ENCODE peak calls at places on chromosomes 12 and 14, in ten cellular contexts. F, I, E, S, J, Y, A, K, V and U are unnamed samples.

GRCh38 chr12:26034371-26035142 is 76.1 kb downstream of the RASSF8 start:
- DNase-seq in K (no peak), E (no peak), F (no peak), S (no peak), J (no peak), V (no peak), A (no peak), I (no peak), Y (peak; percentile 47), U (no peak)

GRCh38 chr14:79809849-79810612 is 401.3 kb downstream of the DIO2 start:
- DNase-seq in J (no peak), E (no peak), F (no peak), V (no peak), I (no peak), K (no peak), A (peak; percentile 55), Y (peak; percentile 41), S (no peak), U (no peak)

GRCh38 chr14:61145903-61146411 is 135.2 kb downstream of the TMEM30B start:
- DNase-seq in F (no peak), V (no peak), K (no peak), J (no peak), Y (peak; percentile 82), S (no peak), E (no peak), I (no peak), A (no peak), U (no peak)

GRCh38 chr14:100532916-100533630 is 54.1 kb downstream of the BEGAIN start:
- DNase-seq in K (peak; percentile 91), J (no peak), A (no peak), I (peak; percentile 57), F (peak; percentile 83), E (peak; percentile 74), S (peak; percentile 33), Y (peak; percentile 30), V (peak; percentile 73), U (peak; percentile 34)

GRCh38 chr14:36671149-36671548 is 9.5 kb downstream of the PAX9 start:
- DNase-seq in J (no peak), E (no peak), I (no peak), S (no peak), V (no peak), F (no peak), A (no peak), K (no peak), Y (no peak), U (no peak)

GRCh38 chr12:53051881-53052412 is 2.1 kb downstream of the TNS2 start:
- DNase-seq in V (no peak), E (peak; percentile 72), A (no peak), F (peak; percentile 42), Y (no peak), S (no peak), J (no peak), K (no peak), I (no peak), U (no peak)

GRCh38 chr14:94177806-94178205 is 3.7 kb downstream of the PPP4R4 start:
- DNase-seq in V (no peak), Y (no peak), A (no peak), K (no peak), I (no peak), S (no peak), F (no peak), E (no peak), J (no peak), U (no peak)

GRCh38 chr14:72643317-72643801 is 250.5 kb downstream of the DPF3 start:
- DNase-seq in K (no peak), I (no peak), V (no peak), E (no peak), F (no peak), A (peak; percentile 69), J (peak; percentile 96), S (no peak), Y (peak; percentile 99), U (no peak)

GRCh38 chr12:124622326-124622725 is 54.9 kb upstream of the NCOR2 start:
- DNase-seq in V (no peak), K (no peak), A (no peak), I (no peak), E (no peak), Y (no peak), F (peak; percentile 55), S (no peak), J (no peak), U (peak; percentile 21)

GRCh38 chr12:124624823-124625222 is 57.4 kb upstream of the NCOR2 start:
- DNase-seq in Y (no peak), V (no peak), K (no peak), I (no peak), F (no peak), J (no peak), E (no peak), S (no peak), A (no peak), U (no peak)

GRCh38 chr12:124622764-124623163 is 55.4 kb upstream of the NCOR2 start:
- DNase-seq in K (no peak), I (no peak), S (no peak), J (no peak), F (peak; percentile 73), V (no peak), Y (no peak), A (no peak), E (no peak), U (no peak)

GRCh38 chr12:124621296-124621660 is 53.9 kb upstream of the NCOR2 start:
- DNase-seq in K (peak; percentile 73), S (no peak), F (peak; percentile 88), J (no peak), V (peak; percentile 82), I (peak; percentile 73), E (peak; percentile 94), A (no peak), Y (peak; percentile 44), U (peak; percentile 92)

DNA sequence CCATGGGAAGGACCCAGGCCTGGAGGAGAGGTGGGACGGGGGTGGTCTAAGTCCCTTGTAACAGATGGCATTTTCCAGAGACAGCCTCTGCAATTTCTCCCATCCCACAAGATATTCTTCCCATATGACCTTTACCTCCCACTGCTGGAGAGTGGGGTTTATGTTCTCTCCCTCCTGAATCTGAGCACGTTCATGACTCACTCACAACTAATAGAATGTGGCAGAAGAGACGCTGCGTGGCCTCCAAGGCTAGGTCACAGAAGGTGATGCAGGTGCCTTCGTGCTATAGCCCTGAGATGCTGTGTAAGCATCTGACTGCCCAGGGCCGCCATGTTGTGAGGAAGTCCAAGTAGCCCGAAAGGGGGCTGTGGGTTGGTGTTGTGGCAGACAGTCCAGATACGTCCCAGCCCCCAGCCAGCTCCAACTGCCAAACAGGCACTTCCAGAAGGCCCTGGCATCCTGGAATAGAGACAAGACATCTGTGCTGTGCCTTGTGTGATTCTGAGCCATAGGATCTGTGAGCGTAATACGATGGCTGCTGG is 56.0 kb upstream of the NCOR2 start:
- DNase-seq in I (no peak), A (no peak), F (no peak), J (no peak), V (no peak), Y (no peak), E (no peak), S (no peak), K (no peak), U (no peak)
- TF ChIP-seq POLR2A in I (no peak), A (no peak), F (no peak), J (no peak), V (no peak), Y (no peak), E (no peak), S (no peak), K (no peak), U (no peak)

GRCh38 chr12:57744194-57744776 is 554 bp upstream of the TSPAN31 start:
- DNase-seq in E (peak; percentile 93), V (peak; percentile 75), A (peak; percentile 94), I (peak; percentile 66), K (peak; percentile 74), J (no peak), S (peak; percentile 62), F (peak; percentile 84), Y (peak; percentile 85), U (peak; percentile 73)

GRCh38 chr12:57745485-57745881 is 644 bp downstream of the TSPAN31 start:
- DNase-seq in J (no peak), V (no peak), E (peak; percentile 65), F (no peak), K (no peak), S (no peak), A (no peak), I (no peak), Y (peak; percentile 7), U (no peak)

GRCh38 chr12:57743769-57744168 is 1.1 kb upstream of the TSPAN31 start:
- DNase-seq in J (no peak), E (no peak), K (no peak), I (no peak), Y (no peak), A (no peak), S (no peak), V (no peak), F (no peak), U (no peak)

GRCh38 chr12:57746025-57746424 is 1.2 kb downstream of the TSPAN31 start:
- DNase-seq in S (no peak), A (no peak), F (no peak), K (no peak), V (no peak), Y (no peak), J (no peak), I (no peak), E (no peak), U (no peak)

GRCh38 chr12:57744777-57745484 is at the start of gene TSPAN31:
- DNase-seq in I (peak; percentile 98), E (peak; percentile 99), Y (peak; percentile 99), J (peak; percentile 97), A (peak; percentile 99), K (peak; percentile 98), F (peak; percentile 96), S (peak; percentile 96), V (peak; percentile 99), U (peak; percentile 99)
- TF ChIP-seq POLR2A in I (no peak), E (peak; percentile 45), Y (peak; percentile 81), J (peak; percentile 48), A (peak; percentile 34), K (peak; percentile 72), F (peak; percentile 74), S (peak; percentile 56), V (peak; percentile 70), U (peak; percentile 69)

GRCh38 chr12:110766311-110767154 is 23.8 kb upstream of the PPP1CC start:
- DNase-seq in S (no peak), A (no peak), K (no peak), F (no peak), Y (no peak), V (no peak), I (no peak), E (no peak), J (no peak), U (no peak)
- TF ChIP-seq POLR2A in S (no peak), A (no peak), K (no peak), F (no peak), Y (no peak), V (no peak), I (no peak), E (no peak), J (no peak), U (no peak)

DNA sequence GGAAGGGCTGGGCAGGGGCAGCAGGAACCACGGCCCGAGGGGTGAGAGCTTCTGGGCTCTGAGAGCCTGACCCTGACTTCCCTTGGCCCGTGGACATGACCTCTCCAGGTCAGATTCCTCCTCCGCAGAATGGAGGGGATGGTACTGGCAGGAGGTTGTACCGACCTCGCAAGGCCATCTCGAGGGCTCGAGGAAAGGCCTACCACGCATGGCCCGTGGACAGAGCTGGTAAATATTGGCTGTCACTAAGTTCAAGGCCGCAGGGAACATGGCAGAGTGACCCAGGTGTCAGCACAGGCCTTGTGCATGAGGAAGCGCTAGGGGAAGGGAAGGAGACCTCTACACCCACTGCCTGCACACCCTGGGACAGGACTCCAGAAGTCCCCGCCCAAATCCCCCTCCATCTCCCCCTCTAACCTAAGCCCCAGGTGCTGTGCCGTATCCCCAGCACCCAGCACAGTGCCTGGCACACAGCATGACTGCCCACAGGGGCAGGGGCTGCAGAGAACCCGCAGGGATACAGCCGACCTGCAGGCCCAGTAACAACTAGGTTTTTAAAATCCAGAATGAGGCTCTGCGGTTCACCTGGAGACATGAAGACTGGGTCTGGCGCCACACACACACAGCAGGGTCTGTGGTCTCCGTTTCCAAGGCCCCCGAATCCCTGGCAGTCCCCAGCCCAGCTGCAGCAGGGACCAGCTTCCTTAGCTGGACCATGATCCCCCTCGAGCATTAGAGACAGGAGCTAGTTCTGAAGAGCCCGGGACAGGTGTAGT is 54.8 kb upstream of the PPP2R5C start:
- DNase-seq in E (no peak), I (no peak), J (no peak), S (no peak), F (no peak), A (no peak), Y (no peak), V (no peak), K (no peak), U (no peak)
- TF ChIP-seq POLR2A in E (no peak), I (no peak), J (no peak), S (no peak), F (no peak), A (no peak), Y (no peak), V (no peak), K (no peak), U (no peak)